ENCODE peak calls at places on chromosomes 3 and 15, in seven cellular contexts. Z, L, J, R, Q, P and D are unnamed samples.

GRCh38 chr3:37402351-37402750 is 228.0 kb upstream of the LRRFIP2 start:
- DNase-seq in Z (no peak), L (no peak), J (no peak), R (no peak), Q (no peak), P (no peak), D (no peak)

GRCh38 chr3:127831723-127832172 is 9.4 kb upstream of the MGLL start:
- DNase-seq in Z (no peak), L (peak), J (no peak), R (peak), Q (peak), P (peak), D (no peak)

GRCh38 chr3:193812791-193813505 is 219.9 kb downstream of the OPA1 start:
- DNase-seq in Z (no peak), L (no peak), J (no peak), R (no peak), Q (no peak), P (peak), D (no peak)

GRCh38 chr15:77535845-77536244 is 96.9 kb downstream of the LINGO1 start:
- DNase-seq in Z (no peak), L (no peak), J (no peak), R (no peak), Q (no peak), P (no peak), D (no peak)

GRCh38 chr15:28019594-28020320 is 79.4 kb downstream of the OCA2 start:
- DNase-seq in Z (no peak), L (no peak), J (no peak), R (no peak), Q (no peak), P (no peak), D (no peak)

GRCh38 chr3:68018275-68018674 is 363.9 kb upstream of the SUCLG2 start:
- DNase-seq in Z (no peak), L (no peak), J (no peak), R (peak), Q (no peak), P (no peak), D (no peak)

GRCh38 chr3:11717768-11718581 is 74.3 kb upstream of the VGLL4 start:
- DNase-seq in Z (peak), L (peak), J (peak), R (peak), Q (peak), P (no peak), D (peak)

GRCh38 chr3:37910666-37911400 is 49.2 kb downstream of the CTDSPL start:
- DNase-seq in Z (no peak), L (no peak), J (no peak), R (no peak), Q (no peak), P (no peak), D (no peak)

GRCh38 chr3:113698891-113699465 is 2.5 kb upstream of the USF3 start:
- DNase-seq in Z (peak), L (peak), J (peak), R (no peak), Q (peak), P (peak), D (peak)

GRCh38 chr15:51398676-51399075 is 57.2 kb downstream of the GLDN start:
- DNase-seq in Z (no peak), L (no peak), J (no peak), R (no peak), Q (no peak), P (peak), D (no peak)

GRCh38 chr15:51205050-51205707 is 110.5 kb upstream of the TNFAIP8L3 start:
- DNase-seq in Z (no peak), L (no peak), J (no peak), R (no peak), Q (no peak), P (no peak), D (no peak)

GRCh38 chr3:127182848-127183714 is 9.8 kb upstream of the PRR23E start:
- DNase-seq in Z (no peak), L (no peak), J (no peak), R (peak), Q (no peak), P (peak), D (no peak)

GRCh38 chr3:131848111-131848510 is 186.7 kb downstream of the CPNE4 start:
- DNase-seq in Z (no peak), L (no peak), J (no peak), R (no peak), Q (no peak), P (no peak), D (no peak)

GRCh38 chr15:67707520-67708283 is 117.6 kb upstream of the SKOR1 start:
- DNase-seq in Z (no peak), L (no peak), J (no peak), R (no peak), Q (peak), P (no peak), D (no peak)

GRCh38 chr3:29324180-29324651 is 43.3 kb downstream of the RBMS3 start:
- DNase-seq in Z (peak), L (peak), J (peak), R (peak), Q (peak), P (no peak), D (peak)

GRCh38 chr3:115616461-115616860 is 6.8 kb upstream of the GAP43 start:
- DNase-seq in Z (no peak), L (no peak), J (no peak), R (no peak), Q (no peak), P (no peak), D (no peak)

GRCh38 chr3:178482981-178483380 is 53.3 kb upstream of the KCNMB2 start:
- DNase-seq in Z (no peak), L (no peak), J (no peak), R (no peak), Q (no peak), P (no peak), D (no peak)

GRCh38 chr3:38151667-38152265 is 13.3 kb downstream of the MYD88 start:
- DNase-seq in Z (peak), L (peak), J (no peak), R (peak), Q (no peak), P (no peak), D (no peak)

GRCh38 chr15:29728418-29728817 is 93.8 kb downstream of the TJP1 start:
- DNase-seq in Z (no peak), L (no peak), J (no peak), R (no peak), Q (no peak), P (no peak), D (no peak)

GRCh38 chr3:48776854-48777253 is 59.8 kb upstream of the IP6K2 start:
- DNase-seq in Z (no peak), L (no peak), J (no peak), R (no peak), Q (no peak), P (no peak), D (no peak)

GRCh38 chr3:39519554-39519953 is 52.1 kb downstream of the MOBP start:
- DNase-seq in Z (no peak), L (no peak), J (no peak), R (no peak), Q (no peak), P (no peak), D (no peak)

GRCh38 chr3:25678581-25678980 is 13.9 kb upstream of the TOP2B start:
- DNase-seq in Z (no peak), L (peak), J (no peak), R (no peak), Q (no peak), P (no peak), D (peak)

GRCh38 chr15:34514251-34514760 is 69.1 kb downstream of the GOLGA8B start:
- DNase-seq in Z (no peak), L (peak), J (peak), R (peak), Q (no peak), P (peak), D (no peak)

GRCh38 chr3:150925751-150926201 is 20.5 kb upstream of the MINDY4B start:
- DNase-seq in Z (peak), L (peak), J (no peak), R (peak), Q (peak), P (peak), D (peak)

GRCh38 chr3:159992601-159993000 is 4.0 kb downstream of the IL12A start:
- DNase-seq in Z (no peak), L (no peak), J (no peak), R (no peak), Q (no peak), P (no peak), D (no peak)

GRCh38 chr3:125591116-125591755 is 4.1 kb downstream of the OSBPL11 start:
- DNase-seq in Z (no peak), L (no peak), J (no peak), R (no peak), Q (peak), P (no peak), D (no peak)

GRCh38 chr3:113719294-113719693 is 22.9 kb upstream of the USF3 start:
- DNase-seq in Z (no peak), L (no peak), J (no peak), R (no peak), Q (no peak), P (no peak), D (peak)

GRCh38 chr3:39290255-39290654 is 10.4 kb upstream of the CX3CR1 start:
- DNase-seq in Z (no peak), L (no peak), J (peak), R (no peak), Q (no peak), P (no peak), D (no peak)

GRCh38 chr3:58249358-58250092 is 11.9 kb downstream of the ABHD6 start:
- DNase-seq in Z (no peak), L (no peak), J (no peak), R (no peak), Q (no peak), P (no peak), D (no peak)

GRCh38 chr15:74541494-74542191 is 623 bp downstream of the ARID3B start:
- DNase-seq in Z (peak), L (peak), J (peak), R (peak), Q (peak), P (peak), D (peak)

GRCh38 chr15:96073908-96074307 is 256.6 kb upstream of the NR2F2 start:
- DNase-seq in Z (no peak), L (no peak), J (no peak), R (no peak), Q (no peak), P (no peak), D (no peak)
- H2AFZ ChIP-seq in Z (no peak), L (no peak), J (no peak), R (no peak), Q (no peak), P (no peak), D (no peak)

DNA sequence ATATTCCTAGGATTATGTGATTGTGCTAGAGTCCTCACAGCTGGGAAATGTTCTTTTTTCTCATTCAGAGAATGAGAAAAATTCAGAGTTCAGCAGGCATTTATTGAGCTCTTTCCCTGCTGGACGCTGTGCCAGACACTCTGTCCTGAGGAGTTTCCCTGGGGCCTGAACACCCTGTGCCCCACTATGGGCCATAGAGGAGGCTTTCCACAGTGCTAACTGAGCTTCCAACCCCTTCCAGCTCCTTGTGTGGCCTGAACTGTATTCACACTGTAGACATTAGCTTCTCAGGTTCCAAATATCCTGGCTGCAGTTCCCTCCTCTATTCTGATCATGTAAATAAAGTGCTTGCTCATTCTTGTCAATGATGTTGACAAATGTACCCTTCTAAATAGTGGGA is 10.0 kb downstream of the ABHD2 start:
- DNase-seq in Z (no peak), L (no peak), J (no peak), R (no peak), Q (peak), P (no peak), D (no peak)
- H3K4me3 ChIP-seq in Z (no peak), L (no peak), J (no peak), R (no peak), Q (no peak), P (no peak), D (no peak)

GRCh38 chr3:190097617-190098016 is 23.1 kb downstream of the P3H2 start:
- DNase-seq in Z (no peak), L (peak), J (peak), R (no peak), Q (no peak), P (no peak), D (no peak)

GRCh38 chr3:190105876-190106275 is 14.8 kb downstream of the P3H2 start:
- DNase-seq in Z (no peak), L (no peak), J (no peak), R (no peak), Q (no peak), P (no peak), D (no peak)

GRCh38 chr3:190099099-190099498 is 21.6 kb downstream of the P3H2 start:
- DNase-seq in Z (no peak), L (no peak), J (no peak), R (no peak), Q (no peak), P (no peak), D (no peak)

GRCh38 chr3:190097025-190097424 is 23.7 kb downstream of the P3H2 start:
- DNase-seq in Z (no peak), L (no peak), J (no peak), R (no peak), Q (no peak), P (no peak), D (no peak)

DNA sequence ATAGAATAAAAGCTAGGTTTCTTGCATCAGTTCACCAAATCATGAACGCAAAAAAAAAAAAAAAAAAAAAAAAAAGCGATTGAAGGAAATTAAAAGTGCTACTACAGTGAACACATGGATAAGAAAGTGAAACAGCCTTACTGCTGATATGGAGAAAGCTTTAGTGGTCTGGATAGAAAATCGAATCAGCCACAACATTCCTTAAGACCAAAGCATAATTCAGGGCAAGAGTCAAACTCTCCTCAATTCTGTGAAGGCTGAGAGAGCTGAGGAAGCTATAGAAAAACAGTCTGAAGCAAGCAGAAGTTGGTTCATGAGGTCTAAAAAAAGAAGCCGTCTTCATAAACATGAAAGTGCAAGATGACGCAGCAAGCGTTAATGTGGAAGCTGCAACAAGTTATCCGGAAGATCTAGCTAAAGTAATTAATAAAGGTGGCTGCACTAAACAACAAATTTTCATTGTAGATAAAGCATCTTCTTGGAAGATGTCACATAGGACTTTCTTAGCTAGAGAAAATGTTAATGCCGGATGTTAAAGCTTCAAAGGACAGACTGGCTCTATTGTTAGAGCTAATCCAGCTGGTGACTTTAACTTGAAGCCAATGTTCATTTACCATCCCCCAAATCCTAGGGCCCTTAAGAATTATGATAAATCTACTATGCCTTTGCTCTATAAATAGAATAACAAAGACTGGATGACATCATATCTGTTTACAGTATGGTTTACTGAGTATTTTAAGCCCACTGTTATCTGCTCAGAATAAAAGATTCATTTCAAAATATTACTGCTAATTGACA is 19.2 kb downstream of the P3H2 start:
- DNase-seq in Z (no peak), L (peak), J (peak), R (no peak), Q (peak), P (no peak), D (peak)
- H2AFZ ChIP-seq in Z (no peak), L (peak), J (peak), R (no peak), Q (no peak), P (no peak), D (no peak)

GRCh38 chr3:186411994-186412393 is 50.0 kb upstream of the DGKG start:
- DNase-seq in Z (peak), L (no peak), J (no peak), R (peak), Q (no peak), P (no peak), D (no peak)

GRCh38 chr3:186411089-186411488 is 49.1 kb upstream of the DGKG start:
- DNase-seq in Z (no peak), L (no peak), J (no peak), R (no peak), Q (no peak), P (no peak), D (no peak)

GRCh38 chr3:186414735-186415419 is 52.8 kb upstream of the DGKG start:
- DNase-seq in Z (peak), L (peak), J (peak), R (peak), Q (peak), P (peak), D (peak)

GRCh38 chr3:186417791-186418190 is 55.8 kb upstream of the DGKG start:
- DNase-seq in Z (peak), L (peak), J (peak), R (peak), Q (peak), P (peak), D (peak)

GRCh38 chr3:186413615-186414415 is 51.8 kb upstream of the DGKG start:
- DNase-seq in Z (peak), L (peak), J (peak), R (peak), Q (no peak), P (peak), D (no peak)
- H3K4me3 ChIP-seq in Z (peak), L (peak), J (peak), R (peak), Q (no peak), P (peak), D (peak)

GRCh38 chr3:186882125-186882524 is 39.6 kb downstream of the ADIPOQ start:
- DNase-seq in Z (no peak), L (no peak), J (no peak), R (no peak), Q (no peak), P (no peak), D (no peak)
- H2AFZ ChIP-seq in Z (peak), L (no peak), J (peak), R (no peak), Q (no peak), P (no peak), D (peak)